ENCODE peak calls at places on chromosomes 1 and 21, in five cellular contexts. E is fibroblast of pulmonary artery, M is stomach, P is brain microvascular endothelial cell, I is GM20000. A is an unnamed sample.

GRCh38 chr1:43469932-43470331 is 16.2 kb upstream of the HYI start:
- DNase-seq in E (no peak), I (no peak), P (no peak), M (no peak), A (no peak)

GRCh38 chr1:99771522-99771921 is 5.1 kb upstream of the FRRS1 start:
- DNase-seq in I (no peak), P (no peak), E (no peak), M (no peak), A (no peak)

GRCh38 chr1:87224209-87224608 is 104.5 kb upstream of the LMO4 start:
- DNase-seq in M (no peak), I (no peak), P (peak), E (peak), A (peak)

GRCh38 chr1:43866201-43866600 is 67.4 kb upstream of the ARTN start:
- DNase-seq in I (no peak), E (no peak), M (no peak), P (no peak), A (no peak)

GRCh38 chr1:185499986-185500626 is 183.1 kb upstream of the IVNS1ABP start:
- DNase-seq in I (no peak), E (peak), P (peak), M (no peak), A (peak)

GRCh38 chr21:28991861-28992525 is 684 bp downstream of the LTN1 start:
- DNase-seq in M (no peak), P (no peak), I (no peak), E (no peak), A (peak)

GRCh38 chr1:183533617-183534174 is 56.6 kb downstream of the NCF2 start:
- DNase-seq in E (no peak), I (no peak), M (no peak), P (no peak), A (no peak)

GRCh38 chr1:72557446-72558049 is 275.2 kb upstream of the NEGR1 start:
- DNase-seq in P (peak), E (peak), I (no peak), M (no peak), A (no peak)

GRCh38 chr1:37851782-37852210 is 7.6 kb downstream of the MTF1 start:
- DNase-seq in M (no peak), E (peak), P (no peak), I (no peak), A (no peak)

GRCh38 chr1:42940851-42941639 is 17.6 kb downstream of the SLC2A1 start:
- DNase-seq in E (peak), M (no peak), I (no peak), P (peak), A (peak)

GRCh38 chr1:228379165-228379460 is 27.5 kb downstream of the TRIM11 start:
- DNase-seq in I (no peak), P (peak), M (no peak), E (no peak), A (peak)

GRCh38 chr21:46295996-46296752 is 10.0 kb downstream of the YBEY start:
- DNase-seq in P (peak), I (peak), E (peak), M (peak), A (peak)

GRCh38 chr1:2019162-2019542 is at the start of gene GABRD:
- DNase-seq in P (no peak), E (no peak), I (no peak), M (no peak), A (no peak)

GRCh38 chr1:8643542-8644536 is 173.6 kb downstream of the RERE start:
- DNase-seq in P (no peak), M (no peak), I (peak), E (no peak), A (no peak)

GRCh38 chr1:14366361-14367018 is 232.0 kb upstream of the KAZN start:
- DNase-seq in I (no peak), E (peak), P (no peak), M (no peak), A (no peak)
- TF ChIP-seq CTCF in I (no peak), E (no peak), P (no peak), M (no peak), A (no peak)

GRCh38 chr1:224108991-224109390 is 4.9 kb upstream of the FBXO28 start:
- DNase-seq in P (no peak), M (no peak), I (no peak), E (no peak), A (no peak)

GRCh38 chr1:224107282-224107625 is 6.7 kb upstream of the FBXO28 start:
- DNase-seq in M (no peak), P (no peak), E (no peak), I (no peak), A (no peak)

GRCh38 chr1:224109981-224110380 is 3.9 kb upstream of the FBXO28 start:
- DNase-seq in M (no peak), E (no peak), I (no peak), P (no peak), A (no peak)

DNA sequence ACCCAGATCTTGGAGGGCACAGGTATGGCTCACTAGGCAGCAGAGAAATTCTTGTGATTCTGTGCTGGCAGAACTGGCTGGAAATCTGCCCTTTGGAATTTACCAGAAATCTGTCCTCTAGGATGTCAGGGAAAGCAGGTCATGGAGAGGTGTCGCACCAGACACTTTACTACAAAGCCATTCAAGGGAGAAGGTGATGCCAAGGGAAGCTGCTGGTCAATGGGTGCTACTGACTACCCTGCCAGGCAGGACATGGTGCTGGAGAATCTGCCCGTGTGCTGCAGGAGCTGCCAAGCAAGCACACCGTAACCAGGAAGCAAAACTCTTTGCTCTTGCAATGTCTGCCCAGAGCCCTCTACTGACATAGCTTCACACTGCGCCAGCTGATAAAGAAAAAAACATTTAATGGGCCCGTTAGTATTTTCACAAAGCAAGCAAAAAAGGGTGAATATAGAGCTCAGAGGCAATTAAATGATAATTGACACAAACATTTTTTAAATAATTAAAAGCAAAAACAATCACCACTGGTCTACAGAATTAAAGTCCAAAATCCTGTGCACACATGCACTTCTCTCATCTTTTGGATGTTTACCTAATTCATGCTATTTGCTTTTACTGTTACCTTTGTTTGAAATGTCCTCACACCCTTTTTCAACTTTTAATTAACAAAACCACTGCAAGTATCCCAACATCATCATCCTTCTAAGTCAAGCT is 7.2 kb upstream of the FBXO28 start:
- DNase-seq in I (peak), M (peak), P (peak), E (peak), A (peak)
- TF ChIP-seq CTCF in I (peak), M (no peak), P (peak), E (peak), A (peak)

GRCh38 chr1:60129916-60130315 is 56.3 kb upstream of the C1orf87 start:
- DNase-seq in E (peak), P (peak), M (no peak), I (no peak), A (no peak)
- TF ChIP-seq CTCF in E (no peak), P (peak), M (no peak), I (no peak), A (peak)

GRCh38 chr1:50978144-50978851 is 8.3 kb downstream of the CDKN2C start:
- DNase-seq in P (no peak), M (peak), I (peak), E (peak), A (peak)
- TF ChIP-seq CTCF in P (no peak), M (no peak), I (no peak), E (no peak), A (no peak)

GRCh38 chr1:29513357-29513756 is 277.0 kb downstream of the PTPRU start:
- DNase-seq in I (peak), M (peak), E (peak), P (peak), A (peak)
- TF ChIP-seq CTCF in I (no peak), M (peak), E (peak), P (peak), A (peak)

GRCh38 chr1:6612641-6613360 is 730 bp upstream of the PHF13 start:
- DNase-seq in P (peak), I (no peak), M (peak), E (peak), A (peak)
- TF ChIP-seq CTCF in P (no peak), I (no peak), M (no peak), E (no peak), A (no peak)

GRCh38 chr1:226736908-226737818 is 1.9 kb downstream of the ITPKB start:
- DNase-seq in I (peak), P (peak), E (peak), M (peak), A (peak)
- TF ChIP-seq CTCF in I (no peak), P (no peak), E (no peak), M (no peak), A (no peak)

GRCh38 chr1:159835862-159836518 is 9.3 kb downstream of the SLAMF8 start:
- DNase-seq in M (no peak), P (no peak), I (no peak), E (peak), A (no peak)
- TF ChIP-seq CTCF in M (no peak), P (peak), I (no peak), E (peak), A (peak)

DNA sequence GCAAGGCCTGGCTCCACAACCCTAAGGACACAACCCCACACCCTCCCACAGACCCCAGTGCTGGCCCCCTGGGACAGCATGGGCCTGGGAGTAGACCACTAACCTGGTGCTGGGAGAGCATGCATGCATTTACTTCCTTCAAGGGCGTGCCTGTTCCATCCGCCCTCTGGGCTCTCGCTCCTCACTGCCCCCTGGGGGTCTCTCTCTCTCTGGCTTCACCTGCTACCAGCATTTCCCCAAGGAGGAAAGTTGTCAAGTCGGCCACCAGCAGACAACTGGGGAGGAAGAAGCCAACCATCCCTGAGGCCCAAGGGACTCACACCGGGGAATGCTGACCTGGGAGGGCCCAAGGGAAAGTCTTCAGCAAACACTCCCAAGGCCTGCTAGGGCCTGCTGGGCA is 6.5 kb downstream of the LRP8 start:
- DNase-seq in E (no peak), I (no peak), M (no peak), P (no peak), A (no peak)
- TF ChIP-seq CTCF in E (peak), I (no peak), M (no peak), P (peak), A (peak)

GRCh38 chr1:40948741-40949528 is 30.6 kb upstream of the CTPS1 start:
- DNase-seq in I (peak), E (peak), M (peak), P (peak), A (peak)
- TF ChIP-seq CTCF in I (no peak), E (peak), M (peak), P (peak), A (peak)

A was measured in fibroblast of villous mesenchyme.